ENCODE peak calls at places on chromosomes 2 and 18, in four cellular contexts. One of them, this sample, is unnamed.

GRCh38 chr18:74836296-74837139 is 238.8 kb downstream of the ZNF407 start:
- DNase-seq in K562: no peak
- DNase-seq in GM12878: no peak
- DNase-seq in HepG2: peak
- DNase-seq in this sample: peak

GRCh38 chr2:203675086-203675485 is 31.4 kb upstream of the CD28 start:
- DNase-seq in K562: no peak
- DNase-seq in GM12878: no peak
- DNase-seq in HepG2: no peak
- DNase-seq in this sample: no peak

GRCh38 chr18:24420551-24420950 is 5.9 kb upstream of the IMPACT start:
- DNase-seq in K562: no peak
- DNase-seq in GM12878: no peak
- DNase-seq in HepG2: no peak
- DNase-seq in this sample: no peak

GRCh38 chr2:121897335-121897970 is 142.0 kb downstream of the TSN start:
- DNase-seq in K562: peak
- DNase-seq in GM12878: no peak
- DNase-seq in HepG2: peak
- DNase-seq in this sample: peak

GRCh38 chr2:81060971-81061370 is 756.4 kb upstream of the LRRTM1 start:
- DNase-seq in K562: no peak
- DNase-seq in GM12878: no peak
- DNase-seq in HepG2: no peak
- DNase-seq in this sample: no peak

GRCh38 chr2:85445316-85446295 is 27.1 kb downstream of the SH2D6 start:
- DNase-seq in K562: no peak
- DNase-seq in GM12878: no peak
- DNase-seq in HepG2: no peak
- DNase-seq in this sample: no peak

GRCh38 chr18:60064271-60064670 is 164.5 kb downstream of the PMAIP1 start:
- DNase-seq in K562: no peak
- DNase-seq in GM12878: no peak
- DNase-seq in HepG2: no peak
- DNase-seq in this sample: no peak

GRCh38 chr2:170742896-170743529 is 27.2 kb upstream of the ERICH2 start:
- DNase-seq in K562: no peak
- DNase-seq in GM12878: no peak
- DNase-seq in HepG2: no peak
- DNase-seq in this sample: no peak

GRCh38 chr18:24964213-24964612 is 387.8 kb downstream of the ZNF521 start:
- DNase-seq in K562: no peak
- DNase-seq in GM12878: no peak
- DNase-seq in HepG2: no peak
- DNase-seq in this sample: peak

GRCh38 chr2:222424729-222425671 is 657 bp downstream of the SGPP2 start:
- DNase-seq in K562: no peak
- DNase-seq in GM12878: no peak
- DNase-seq in HepG2: no peak
- DNase-seq in this sample: peak

GRCh38 chr2:239118675-239119211 is 270.9 kb downstream of the TWIST2 start:
- DNase-seq in K562: no peak
- DNase-seq in GM12878: no peak
- DNase-seq in HepG2: no peak
- DNase-seq in this sample: no peak

GRCh38 chr2:33051586-33052385 is 105.0 kb downstream of the LTBP1 start:
- DNase-seq in K562: no peak
- DNase-seq in GM12878: no peak
- DNase-seq in HepG2: peak
- DNase-seq in this sample: no peak

GRCh38 chr18:62767321-62767720 is 52.0 kb downstream of the PHLPP1 start:
- DNase-seq in K562: no peak
- DNase-seq in GM12878: no peak
- DNase-seq in HepG2: no peak
- DNase-seq in this sample: no peak

GRCh38 chr2:224650815-224651439 is 65.2 kb downstream of the CCDC195 start:
- DNase-seq in K562: peak
- DNase-seq in GM12878: no peak
- DNase-seq in HepG2: peak
- DNase-seq in this sample: peak

GRCh38 chr2:127408004-127408806 is 10.0 kb upstream of the PROC start:
- DNase-seq in K562: peak
- DNase-seq in GM12878: no peak
- DNase-seq in HepG2: peak
- DNase-seq in this sample: peak

GRCh38 chr2:111236027-111236426 is 115.3 kb downstream of the BCL2L11 start:
- DNase-seq in K562: no peak
- DNase-seq in GM12878: no peak
- DNase-seq in HepG2: no peak
- DNase-seq in this sample: no peak

GRCh38 chr2:236964291-236964690 is 121.4 kb upstream of the COPS8 start:
- DNase-seq in K562: no peak
- DNase-seq in GM12878: no peak
- DNase-seq in HepG2: no peak
- DNase-seq in this sample: no peak

GRCh38 chr2:235518317-235519090 is 24.7 kb downstream of the AGAP1 start:
- DNase-seq in K562: no peak
- DNase-seq in GM12878: no peak
- DNase-seq in HepG2: no peak
- DNase-seq in this sample: no peak

GRCh38 chr2:181203412-181203811 is 223.0 kb downstream of the UBE2E3 start:
- DNase-seq in K562: no peak
- DNase-seq in GM12878: no peak
- DNase-seq in HepG2: no peak
- DNase-seq in this sample: no peak

GRCh38 chr2:155022531-155022930 is 324.0 kb downstream of the KCNJ3 start:
- DNase-seq in K562: no peak
- DNase-seq in GM12878: no peak
- DNase-seq in HepG2: no peak
- DNase-seq in this sample: no peak

GRCh38 chr18:5596585-5596984 is 52.8 kb upstream of the EPB41L3 start:
- DNase-seq in K562: no peak
- DNase-seq in GM12878: no peak
- DNase-seq in HepG2: no peak
- DNase-seq in this sample: no peak

GRCh38 chr2:236715511-236715961 is 145.9 kb downstream of the ACKR3 start:
- DNase-seq in K562: no peak
- DNase-seq in GM12878: no peak
- DNase-seq in HepG2: no peak
- DNase-seq in this sample: no peak

GRCh38 chr2:209431701-209432100 is 7.9 kb downstream of the MAP2 start:
- DNase-seq in K562: no peak
- DNase-seq in GM12878: no peak
- DNase-seq in HepG2: no peak
- DNase-seq in this sample: no peak

GRCh38 chr2:69815717-69816116 is 13.7 kb upstream of the GMCL1 start:
- DNase-seq in K562: no peak
- DNase-seq in GM12878: no peak
- DNase-seq in HepG2: no peak
- DNase-seq in this sample: no peak

GRCh38 chr2:151153601-151154000 is 108.1 kb downstream of the RBM43 start:
- DNase-seq in K562: no peak
- DNase-seq in GM12878: no peak
- DNase-seq in HepG2: no peak
- DNase-seq in this sample: no peak

GRCh38 chr2:181252248-181253148 is 204.7 kb upstream of the ITGA4 start:
- DNase-seq in K562: no peak
- DNase-seq in GM12878: no peak
- DNase-seq in HepG2: no peak
- DNase-seq in this sample: no peak

GRCh38 chr2:48249631-48250473 is 280.1 kb upstream of the STON1 start:
- DNase-seq in K562: no peak
- DNase-seq in GM12878: no peak
- DNase-seq in HepG2: peak
- DNase-seq in this sample: no peak

GRCh38 chr2:48250943-48251342 is 279.0 kb upstream of the STON1 start:
- DNase-seq in K562: no peak
- DNase-seq in GM12878: no peak
- DNase-seq in HepG2: peak
- DNase-seq in this sample: no peak

GRCh38 chr2:48253301-48253700 is 276.7 kb upstream of the STON1 start:
- DNase-seq in K562: no peak
- DNase-seq in GM12878: no peak
- DNase-seq in HepG2: no peak
- DNase-seq in this sample: no peak

GRCh38 chr2:48250474-48250844 is 279.5 kb upstream of the STON1 start:
- DNase-seq in K562: no peak
- DNase-seq in GM12878: no peak
- DNase-seq in HepG2: no peak
- DNase-seq in this sample: no peak

GRCh38 chr2:48251437-48252148 is 278.4 kb upstream of the STON1 start:
- DNase-seq in K562: no peak
- DNase-seq in GM12878: no peak
- DNase-seq in HepG2: no peak
- DNase-seq in this sample: no peak
- TF ChIP-seq CREB1 in K562: no peak
- TF ChIP-seq CREB1 in GM12878: no peak
- TF ChIP-seq CREB1 in HepG2: no peak
- TF ChIP-seq CREB1 in this sample: no peak

GRCh38 chr18:56565059-56565458 is 73.3 kb downstream of the TXNL1 start:
- DNase-seq in K562: no peak
- DNase-seq in GM12878: no peak
- DNase-seq in HepG2: no peak
- DNase-seq in this sample: no peak

GRCh38 chr18:56562479-56562878 is 75.9 kb downstream of the TXNL1 start:
- DNase-seq in K562: no peak
- DNase-seq in GM12878: no peak
- DNase-seq in HepG2: no peak
- DNase-seq in this sample: no peak

GRCh38 chr18:56560992-56561391 is 77.4 kb downstream of the TXNL1 start:
- DNase-seq in K562: no peak
- DNase-seq in GM12878: no peak
- DNase-seq in HepG2: no peak
- DNase-seq in this sample: no peak

GRCh38 chr18:56565596-56566355 is 72.6 kb downstream of the TXNL1 start:
- DNase-seq in K562: no peak
- DNase-seq in GM12878: no peak
- DNase-seq in HepG2: peak
- DNase-seq in this sample: no peak

GRCh38 chr18:56563568-56563967 is 74.8 kb downstream of the TXNL1 start:
- DNase-seq in K562: peak
- DNase-seq in GM12878: no peak
- DNase-seq in HepG2: peak
- DNase-seq in this sample: peak
- TF ChIP-seq CTCF in K562: peak
- TF ChIP-seq CTCF in GM12878: peak
- TF ChIP-seq CTCF in HepG2: peak
- TF ChIP-seq CTCF in this sample: peak

GRCh38 chr2:231614559-231615057 is 21.9 kb downstream of the TEX44 start:
- DNase-seq in K562: no peak
- DNase-seq in GM12878: no peak
- DNase-seq in HepG2: no peak
- DNase-seq in this sample: no peak

GRCh38 chr2:231613054-231613654 is 20.5 kb downstream of the TEX44 start:
- DNase-seq in K562: no peak
- DNase-seq in GM12878: no peak
- DNase-seq in HepG2: peak
- DNase-seq in this sample: no peak

GRCh38 chr2:231611273-231612198 is 18.9 kb downstream of the TEX44 start:
- DNase-seq in K562: peak
- DNase-seq in GM12878: no peak
- DNase-seq in HepG2: peak
- DNase-seq in this sample: peak

GRCh38 chr2:231613655-231614558 is 21.2 kb downstream of the TEX44 start:
- DNase-seq in K562: peak
- DNase-seq in GM12878: peak
- DNase-seq in HepG2: peak
- DNase-seq in this sample: peak

GRCh38 chr2:231612199-231613053 is 19.8 kb downstream of the TEX44 start:
- DNase-seq in K562: peak
- DNase-seq in GM12878: peak
- DNase-seq in HepG2: peak
- DNase-seq in this sample: peak
- TF ChIP-seq REST in K562: no peak
- TF ChIP-seq REST in GM12878: no peak
- TF ChIP-seq REST in HepG2: no peak
- TF ChIP-seq REST in this sample: no peak

DNA sequence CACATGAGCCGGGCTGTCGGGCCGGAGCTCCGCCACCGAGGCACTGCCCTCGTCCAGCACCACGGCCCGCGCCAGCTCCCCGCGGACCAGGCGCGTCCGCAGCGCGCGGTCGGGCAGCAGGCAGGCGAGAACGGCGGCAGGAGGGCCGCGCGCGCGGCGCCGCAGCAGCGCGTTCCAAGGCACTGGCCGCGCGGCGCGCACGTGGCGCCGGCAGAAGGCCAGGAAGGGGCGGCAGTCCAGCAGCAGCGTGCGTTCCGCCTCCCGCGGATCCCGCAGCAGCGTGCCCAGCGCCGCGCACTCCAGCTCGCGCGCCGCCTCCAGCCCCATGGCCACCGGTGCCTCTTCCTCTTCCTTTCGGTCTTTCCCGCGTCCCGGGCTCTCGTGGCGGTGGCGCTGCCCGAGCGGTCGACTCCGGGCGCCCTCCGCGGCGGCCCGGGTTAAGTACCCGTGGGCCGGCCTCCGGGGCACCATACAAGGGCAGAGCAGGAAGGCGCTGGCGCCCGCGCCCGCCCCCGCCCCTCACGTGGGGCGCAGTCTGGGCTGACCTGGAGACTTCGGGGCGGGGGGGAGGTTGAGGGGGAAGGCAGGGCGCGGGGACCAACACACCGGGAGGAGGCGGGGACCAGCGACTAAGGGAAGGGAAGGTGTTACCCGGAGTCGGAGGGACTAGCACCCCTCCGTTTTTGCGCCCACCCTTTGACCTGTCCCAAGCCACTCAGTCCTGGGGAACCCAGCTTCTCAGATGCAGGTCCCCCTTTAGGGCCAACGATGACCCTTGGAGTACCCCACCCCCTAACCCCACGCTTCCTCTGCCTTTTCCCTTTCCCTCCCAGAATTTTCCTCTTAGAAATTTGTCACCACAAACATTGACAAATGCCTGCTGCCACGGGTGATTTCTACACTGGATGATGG is at the start of gene DUSP2:
- DNase-seq in K562: no peak
- DNase-seq in GM12878: peak
- DNase-seq in HepG2: no peak
- DNase-seq in this sample: peak
- TF ChIP-seq CREB1 in K562: no peak
- TF ChIP-seq CREB1 in GM12878: no peak
- TF ChIP-seq CREB1 in HepG2: no peak
- TF ChIP-seq CREB1 in this sample: no peak

DNA sequence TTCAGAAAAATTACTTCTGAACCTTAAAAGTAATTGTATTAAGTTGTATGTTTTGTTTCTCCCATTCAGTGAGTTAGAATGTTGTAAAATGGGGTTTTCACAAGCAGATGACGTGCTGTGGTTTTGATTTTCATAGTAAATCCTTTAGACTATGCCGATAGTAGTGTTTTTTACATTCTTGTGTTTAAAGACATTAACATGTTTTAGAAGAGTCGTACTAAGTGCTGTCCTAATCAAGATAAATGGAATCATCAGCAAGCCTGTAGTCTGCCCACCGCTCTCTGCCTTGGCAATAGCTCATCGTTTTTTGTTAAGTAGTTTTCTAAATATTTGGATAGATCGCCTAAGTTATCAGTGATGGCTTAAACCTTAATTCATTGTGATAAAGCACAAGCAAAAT is 21.5 kb downstream of the PKP4 start:
- DNase-seq in K562: no peak
- DNase-seq in GM12878: no peak
- DNase-seq in HepG2: no peak
- DNase-seq in this sample: no peak
- TF ChIP-seq CTCF in K562: no peak
- TF ChIP-seq CTCF in GM12878: no peak
- TF ChIP-seq CTCF in HepG2: no peak
- TF ChIP-seq CTCF in this sample: no peak

This sample was measured in GM23338.